ENCODE peak calls at places on chromosomes 1 and 21, in ten cellular contexts. One of them, this sample, is unnamed.
A peak's percentile ranks its signal among the peaks of the same experiment; 100 is the strongest.

GRCh38 chr1:180152588-180152987 is 2.1 kb upstream of the QSOX1 start:
- DNase-seq in SJCRH30: no peak
- DNase-seq in activated CD4-positive, alpha-beta T cell treated with anti-CD3 and anti-CD28 coated beads, Interleukin-2, amount 50 U/mL, for 24 hours: no peak
- DNase-seq in EL: no peak
- DNase-seq in immature natural killer cell: no peak
- DNase-seq in psoas muscle: no peak
- DNase-seq in mesothelial cell of epicardium: no peak
- DNase-seq in EH: no peak
- DNase-seq in naive B cell: no peak
- DNase-seq in NCI-H1105: no peak
- DNase-seq in this sample: no peak

GRCh38 chr1:50275564-50275963 is 147.7 kb downstream of the DMRTA2 start:
- DNase-seq in activated CD4-positive, alpha-beta T cell treated with anti-CD3 and anti-CD28 coated beads, Interleukin-2, amount 50 U/mL, for 24 hours: no peak
- DNase-seq in EH: no peak
- DNase-seq in naive B cell: no peak
- DNase-seq in immature natural killer cell: no peak
- DNase-seq in SJCRH30: no peak
- DNase-seq in EL: no peak
- DNase-seq in NCI-H1105: peak; percentile 84
- DNase-seq in psoas muscle: no peak
- DNase-seq in mesothelial cell of epicardium: no peak
- DNase-seq in this sample: no peak

GRCh38 chr1:51214615-51215131 is 21.4 kb upstream of the RNF11 start:
- DNase-seq in immature natural killer cell: no peak
- DNase-seq in NCI-H1105: no peak
- DNase-seq in EH: peak; percentile 83
- DNase-seq in activated CD4-positive, alpha-beta T cell treated with anti-CD3 and anti-CD28 coated beads, Interleukin-2, amount 50 U/mL, for 24 hours: no peak
- DNase-seq in SJCRH30: no peak
- DNase-seq in psoas muscle: no peak
- DNase-seq in mesothelial cell of epicardium: no peak
- DNase-seq in EL: peak; percentile 81
- DNase-seq in naive B cell: no peak
- DNase-seq in this sample: no peak

GRCh38 chr1:119332626-119333025 is 36.0 kb upstream of the HAO2 start:
- DNase-seq in SJCRH30: no peak
- DNase-seq in NCI-H1105: no peak
- DNase-seq in EL: no peak
- DNase-seq in immature natural killer cell: no peak
- DNase-seq in mesothelial cell of epicardium: no peak
- DNase-seq in psoas muscle: no peak
- DNase-seq in naive B cell: no peak
- DNase-seq in EH: no peak
- DNase-seq in activated CD4-positive, alpha-beta T cell treated with anti-CD3 and anti-CD28 coated beads, Interleukin-2, amount 50 U/mL, for 24 hours: no peak
- DNase-seq in this sample: no peak

GRCh38 chr1:113917400-113918082 is 11.6 kb upstream of the HIPK1 start:
- DNase-seq in EL: peak; percentile 38
- DNase-seq in immature natural killer cell: no peak
- DNase-seq in psoas muscle: no peak
- DNase-seq in activated CD4-positive, alpha-beta T cell treated with anti-CD3 and anti-CD28 coated beads, Interleukin-2, amount 50 U/mL, for 24 hours: no peak
- DNase-seq in NCI-H1105: no peak
- DNase-seq in naive B cell: no peak
- DNase-seq in EH: no peak
- DNase-seq in SJCRH30: no peak
- DNase-seq in mesothelial cell of epicardium: no peak
- DNase-seq in this sample: no peak

GRCh38 chr1:48236716-48237470 is 14.4 kb downstream of the SLC5A9 start:
- DNase-seq in immature natural killer cell: peak; percentile 30
- DNase-seq in NCI-H1105: peak; percentile 18
- DNase-seq in mesothelial cell of epicardium: no peak
- DNase-seq in psoas muscle: no peak
- DNase-seq in activated CD4-positive, alpha-beta T cell treated with anti-CD3 and anti-CD28 coated beads, Interleukin-2, amount 50 U/mL, for 24 hours: no peak
- DNase-seq in SJCRH30: no peak
- DNase-seq in EL: no peak
- DNase-seq in naive B cell: peak; percentile 9
- DNase-seq in EH: peak; percentile 27
- DNase-seq in this sample: no peak

GRCh38 chr21:23021481-23021880 is 2023.3 kb downstream of the NCAM2 start:
- DNase-seq in activated CD4-positive, alpha-beta T cell treated with anti-CD3 and anti-CD28 coated beads, Interleukin-2, amount 50 U/mL, for 24 hours: no peak
- DNase-seq in NCI-H1105: no peak
- DNase-seq in immature natural killer cell: no peak
- DNase-seq in EL: no peak
- DNase-seq in naive B cell: no peak
- DNase-seq in SJCRH30: no peak
- DNase-seq in psoas muscle: peak; percentile 43
- DNase-seq in mesothelial cell of epicardium: no peak
- DNase-seq in EH: no peak
- DNase-seq in this sample: no peak

GRCh38 chr1:215076312-215076711 is 6.2 kb upstream of the KCNK2 start:
- DNase-seq in immature natural killer cell: no peak
- DNase-seq in EL: peak; percentile 51
- DNase-seq in mesothelial cell of epicardium: no peak
- DNase-seq in EH: peak; percentile 59
- DNase-seq in psoas muscle: no peak
- DNase-seq in SJCRH30: no peak
- DNase-seq in naive B cell: no peak
- DNase-seq in NCI-H1105: no peak
- DNase-seq in activated CD4-positive, alpha-beta T cell treated with anti-CD3 and anti-CD28 coated beads, Interleukin-2, amount 50 U/mL, for 24 hours: no peak
- DNase-seq in this sample: no peak

GRCh38 chr1:33826311-33826710 is 37.6 kb upstream of the HMGB4 start:
- DNase-seq in EL: no peak
- DNase-seq in psoas muscle: no peak
- DNase-seq in SJCRH30: no peak
- DNase-seq in mesothelial cell of epicardium: no peak
- DNase-seq in immature natural killer cell: no peak
- DNase-seq in NCI-H1105: no peak
- DNase-seq in activated CD4-positive, alpha-beta T cell treated with anti-CD3 and anti-CD28 coated beads, Interleukin-2, amount 50 U/mL, for 24 hours: no peak
- DNase-seq in naive B cell: no peak
- DNase-seq in EH: no peak
- DNase-seq in this sample: no peak

GRCh38 chr1:167165948-167166702 is 54.6 kb upstream of the POU2F1 start:
- DNase-seq in EH: peak; percentile 18
- DNase-seq in mesothelial cell of epicardium: peak; percentile 69
- DNase-seq in NCI-H1105: no peak
- DNase-seq in activated CD4-positive, alpha-beta T cell treated with anti-CD3 and anti-CD28 coated beads, Interleukin-2, amount 50 U/mL, for 24 hours: no peak
- DNase-seq in SJCRH30: peak; percentile 80
- DNase-seq in psoas muscle: no peak
- DNase-seq in EL: peak; percentile 53
- DNase-seq in immature natural killer cell: no peak
- DNase-seq in naive B cell: no peak
- DNase-seq in this sample: no peak

GRCh38 chr1:170663011-170663410 is 920 bp upstream of the PRRX1 start:
- DNase-seq in activated CD4-positive, alpha-beta T cell treated with anti-CD3 and anti-CD28 coated beads, Interleukin-2, amount 50 U/mL, for 24 hours: no peak
- DNase-seq in EH: peak; percentile 57
- DNase-seq in SJCRH30: no peak
- DNase-seq in EL: no peak
- DNase-seq in naive B cell: no peak
- DNase-seq in immature natural killer cell: no peak
- DNase-seq in psoas muscle: no peak
- DNase-seq in mesothelial cell of epicardium: no peak
- DNase-seq in NCI-H1105: no peak
- DNase-seq in this sample: no peak